ENCODE peak calls at places on chromosomes 13 and 19, in seven cellular contexts. Z, E, C, G, A, N and S are unnamed samples.

GRCh38 chr19:18832331-18833140 is 777 bp downstream of the UPF1 start:
- DNase-seq in C (peak; percentile 38), E (peak; percentile 59), G (peak; percentile 27), Z (peak; percentile 60), A (peak; percentile 47), N (peak; percentile 42), S (no peak)

GRCh38 chr13:40031031-40031430 is 375.6 kb downstream of the COG6 start:
- DNase-seq in Z (no peak), A (no peak), C (no peak), E (no peak), N (no peak), G (no peak), S (no peak)

GRCh38 chr19:48396010-48396870 is 2.8 kb downstream of the GRIN2D start:
- DNase-seq in C (no peak), G (no peak), N (no peak), A (peak; percentile 61), Z (no peak), E (no peak), S (no peak)

GRCh38 chr13:102089177-102089576 is 312.7 kb downstream of the FGF14 start:
- DNase-seq in G (no peak), Z (no peak), E (peak; percentile 23), A (no peak), N (no peak), C (no peak), S (no peak)

GRCh38 chr19:49064029-49064629 is 489 bp downstream of the NTF4 start:
- DNase-seq in G (no peak), E (no peak), Z (no peak), C (no peak), N (no peak), A (no peak), S (no peak)

GRCh38 chr13:43124495-43124894 is 101.1 kb downstream of the DNAJC15 start:
- DNase-seq in E (no peak), Z (no peak), N (no peak), G (no peak), A (no peak), C (no peak), S (no peak)

GRCh38 chr13:25001807-25002206 is 94.1 kb upstream of the PABPC3 start:
- DNase-seq in E (no peak), Z (no peak), A (no peak), C (no peak), N (no peak), G (no peak), S (no peak)

GRCh38 chr13:46751811-46752635 is 44.9 kb downstream of the ESD start:
- DNase-seq in C (no peak), G (peak; percentile 17), A (peak; percentile 87), Z (no peak), N (peak; percentile 15), E (peak; percentile 65), S (peak; percentile 92)

GRCh38 chr13:24905242-24905641 is 141.3 kb downstream of the RNF17 start:
- DNase-seq in C (no peak), A (peak; percentile 77), G (no peak), E (no peak), N (peak; percentile 23), Z (no peak), S (no peak)